ENCODE peak calls at places on chromosomes 11 and 22, in seven cellular contexts. J is tibial nerve, I is foreskin fibroblast, V is anterior cingulate cortex, G is K562, S is ovary, Z is A172. Q is an unnamed sample.

GRCh38 chr22:40621309-40622151 is 15.0 kb downstream of the MRTFA start:
- DNase-seq in I (no peak), V (no peak), G (peak; percentile 45), J (no peak), Z (no peak), S (no peak), Q (no peak)

GRCh38 chr11:87012089-87012488 is 25.6 kb upstream of the TMEM135 start:
- DNase-seq in I (no peak), S (no peak), Z (no peak), J (no peak), V (no peak), G (no peak), Q (no peak)

GRCh38 chr22:41917906-41918791 is 3.3 kb upstream of the SHISA8 start:
- DNase-seq in S (no peak), Z (peak; percentile 47), G (peak; percentile 42), J (no peak), I (peak; percentile 42), V (no peak), Q (peak; percentile 61)

GRCh38 chr11:280762-281485 is 2.7 kb downstream of the NLRP6 start:
- DNase-seq in I (no peak), Z (no peak), V (no peak), J (no peak), S (no peak), G (no peak), Q (peak; percentile 21)

GRCh38 chr11:95699631-95700470 is 89.7 kb downstream of the FAM76B start:
- DNase-seq in S (no peak), I (no peak), Z (no peak), G (no peak), V (no peak), J (no peak), Q (no peak)

GRCh38 chr22:45242778-45243191 is 2.1 kb upstream of the KIAA0930 start:
- DNase-seq in J (no peak), S (no peak), G (peak; percentile 6), Z (no peak), I (no peak), V (no peak), Q (no peak)

GRCh38 chr11:69136471-69136870 is 19.3 kb upstream of the SMIM38 start:
- DNase-seq in V (no peak), Z (no peak), I (no peak), J (peak; percentile 7), S (no peak), G (no peak), Q (no peak)

GRCh38 chr22:19957445-19957844 is 15.8 kb upstream of the TXNRD2 start:
- DNase-seq in V (no peak), Z (no peak), G (no peak), S (no peak), J (no peak), I (no peak), Q (no peak)

GRCh38 chr11:47412152-47412746 is 3.9 kb downstream of the SLC39A13 start:
- DNase-seq in V (no peak), Z (no peak), J (no peak), S (peak; percentile 41), I (no peak), G (peak; percentile 67), Q (no peak)

GRCh38 chr11:4185561-4185960 is 91.0 kb downstream of the RRM1 start:
- DNase-seq in V (no peak), S (no peak), Z (no peak), G (no peak), J (no peak), I (no peak), Q (no peak)

GRCh38 chr11:116871248-116871647 is 33.8 kb upstream of the APOA1 start:
- DNase-seq in Z (peak; percentile 86), G (no peak), S (no peak), V (no peak), J (no peak), I (peak; percentile 91), Q (peak; percentile 87)

GRCh38 chr11:131609921-131610320 is 239.5 kb downstream of the NTM start:
- DNase-seq in V (no peak), J (no peak), S (no peak), I (no peak), Z (no peak), G (no peak), Q (no peak)

GRCh38 chr22:50697667-50698506 is 25.3 kb downstream of the SHANK3 start:
- DNase-seq in I (no peak), S (peak; percentile 23), G (no peak), V (no peak), J (no peak), Z (no peak), Q (no peak)

GRCh38 chr11:128837627-128838026 is 29.5 kb downstream of the KCNJ1 start:
- DNase-seq in J (no peak), Z (no peak), S (no peak), V (no peak), G (no peak), I (no peak), Q (no peak)

GRCh38 chr22:19877626-19878339 is 23.1 kb upstream of the GNB1L start:
- DNase-seq in J (peak; percentile 6), G (no peak), S (no peak), V (no peak), Z (no peak), I (peak; percentile 80), Q (no peak)

GRCh38 chr11:11481371-11481770 is 128.3 kb upstream of the CSNK2A3 start:
- DNase-seq in V (no peak), G (no peak), I (no peak), S (no peak), Z (no peak), J (no peak), Q (no peak)

GRCh38 chr11:105392546-105392945 is 217.3 kb upstream of the GRIA4 start:
- DNase-seq in V (no peak), J (no peak), I (peak; percentile 67), S (no peak), Z (no peak), G (no peak), Q (peak; percentile 5)

GRCh38 chr11:8382436-8383053 is 118.9 kb upstream of the LMO1 start:
- DNase-seq in Z (peak; percentile 85), V (no peak), J (no peak), I (peak; percentile 20), S (no peak), G (peak; percentile 8), Q (peak; percentile 30)

GRCh38 chr22:42683599-42684283 is 34.5 kb upstream of the CYB5R3 start:
- DNase-seq in Z (no peak), V (no peak), S (no peak), G (no peak), I (no peak), J (no peak), Q (no peak)

GRCh38 chr11:61855939-61856730 is 28.0 kb downstream of the FADS2 start:
- DNase-seq in J (no peak), Z (no peak), G (no peak), I (no peak), V (no peak), S (no peak), Q (no peak)

GRCh38 chr11:44162662-44163061 is 67.2 kb downstream of the EXT2 start:
- DNase-seq in Z (no peak), J (no peak), G (no peak), I (no peak), V (no peak), S (no peak), Q (no peak)

GRCh38 chr22:33906954-33907353 is 13.3 kb downstream of the LARGE1 start:
- DNase-seq in Z (no peak), J (no peak), V (no peak), I (no peak), G (no peak), S (no peak), Q (no peak)

GRCh38 chr22:27628891-27629631 is 172.5 kb downstream of the MN1 start:
- DNase-seq in I (no peak), V (no peak), J (no peak), G (no peak), S (no peak), Z (no peak), Q (peak; percentile 41)

GRCh38 chr11:113952588-113952987 is 22.3 kb upstream of the HTR3A start:
- DNase-seq in V (no peak), Z (no peak), I (no peak), S (no peak), G (no peak), J (no peak), Q (no peak)

GRCh38 chr11:91703042-91703441 is 521.6 kb upstream of the FAT3 start:
- DNase-seq in V (no peak), Z (no peak), I (no peak), G (no peak), S (no peak), J (no peak), Q (no peak)

GRCh38 chr11:73271936-73272679 is at the start of gene P2RY6:
- DNase-seq in S (no peak), Z (peak; percentile 73), I (peak; percentile 26), V (no peak), J (no peak), G (no peak), Q (peak; percentile 79)

GRCh38 chr22:48424661-48425060 is 1403.0 kb downstream of the BRD1 start:
- DNase-seq in G (no peak), S (no peak), V (no peak), J (no peak), Z (no peak), I (no peak), Q (no peak)

GRCh38 chr22:38177926-38178604 is 3.6 kb downstream of the PLA2G6 start:
- DNase-seq in S (peak; percentile 52), J (no peak), V (no peak), Z (peak; percentile 86), G (peak; percentile 52), I (peak; percentile 85), Q (peak; percentile 53)

GRCh38 chr22:43203471-43203981 is 16.6 kb upstream of the TTLL12 start:
- DNase-seq in J (no peak), S (no peak), I (no peak), V (no peak), Z (no peak), G (no peak), Q (no peak)

GRCh38 chr22:25482091-25482760 is 82.2 kb upstream of the GRK3 start:
- DNase-seq in V (no peak), I (no peak), Z (no peak), G (no peak), J (no peak), S (no peak), Q (no peak)

GRCh38 chr22:37905534-37906363 is at the start of gene MICALL1:
- DNase-seq in G (peak; percentile 81), S (peak; percentile 81), Z (peak; percentile 55), V (no peak), J (peak; percentile 50), I (peak; percentile 83), Q (peak; percentile 83)

GRCh38 chr11:113147249-113147648 is 167.1 kb upstream of the TTC12 start:
- DNase-seq in I (no peak), S (no peak), G (no peak), J (no peak), V (no peak), Z (no peak), Q (no peak)

Q was measured in foreskin keratinocyte.